ENCODE peak calls at places on chromosomes 6 and 20, in nine cellular contexts. L, I, Z, B, N, O, C, A and X are unnamed samples.

GRCh38 chr6:2819891-2820814 is 21.5 kb downstream of the SERPINB1 start:
- DNase-seq in C (no peak), A (no peak), L (no peak), I (no peak), O (no peak), B (peak; percentile 80), Z (no peak), N (no peak), X (no peak)

GRCh38 chr20:47358052-47358671 is 1.7 kb upstream of the ZMYND8 start:
- DNase-seq in O (no peak), L (no peak), C (no peak), B (no peak), Z (no peak), N (no peak), A (no peak), I (no peak), X (no peak)

GRCh38 chr6:3612341-3613041 is 139.0 kb downstream of the PXDC1 start:
- DNase-seq in Z (no peak), N (no peak), O (no peak), B (peak; percentile 28), I (no peak), C (no peak), L (no peak), A (peak; percentile 68), X (peak; percentile 62)

GRCh38 chr6:155528982-155529453 is 73.4 kb upstream of the NOX3 start:
- DNase-seq in Z (no peak), C (no peak), I (no peak), B (peak; percentile 90), O (no peak), L (no peak), N (no peak), A (no peak), X (no peak)

GRCh38 chr6:142702501-142703460 is 242.2 kb downstream of the HIVEP2 start:
- DNase-seq in O (peak; percentile 47), A (no peak), L (peak; percentile 58), B (peak; percentile 92), I (no peak), N (peak; percentile 23), C (peak; percentile 19), Z (no peak), X (no peak)

GRCh38 chr6:33872761-33873160 is 69.0 kb upstream of the MLN start:
- DNase-seq in A (no peak), Z (no peak), C (no peak), B (no peak), L (peak; percentile 32), O (no peak), N (no peak), I (no peak), X (no peak)

GRCh38 chr6:108921547-108922331 is 73.5 kb downstream of the ARMC2 start:
- DNase-seq in I (no peak), B (peak; percentile 64), L (no peak), Z (no peak), A (no peak), N (no peak), O (peak; percentile 68), C (peak; percentile 65), X (no peak)

GRCh38 chr6:35719830-35720733 is 16.8 kb upstream of the ARMC12 start:
- DNase-seq in I (peak; percentile 64), N (peak; percentile 76), A (no peak), B (peak; percentile 88), O (no peak), Z (peak; percentile 52), L (peak; percentile 73), C (peak; percentile 46), X (no peak)

GRCh38 chr6:137488736-137489409 is 5.3 kb downstream of the OLIG3 start:
- DNase-seq in N (no peak), L (no peak), Z (no peak), C (no peak), O (no peak), B (no peak), A (no peak), I (peak; percentile 9), X (no peak)

GRCh38 chr20:23626040-23626620 is 11.6 kb downstream of the CST3 start:
- DNase-seq in Z (peak; percentile 15), A (no peak), B (no peak), C (no peak), I (no peak), O (no peak), N (no peak), L (no peak), X (no peak)

GRCh38 chr6:136772685-136773472 is 19.4 kb downstream of the MAP3K5 start:
- DNase-seq in N (no peak), I (no peak), L (no peak), C (peak; percentile 47), Z (no peak), B (peak; percentile 42), O (peak; percentile 43), A (no peak), X (no peak)

GRCh38 chr20:50267041-50267865 is 76.6 kb downstream of the CEBPB start:
- DNase-seq in I (no peak), N (no peak), O (peak; percentile 73), L (no peak), Z (peak; percentile 65), A (peak; percentile 67), B (no peak), C (no peak), X (no peak)

GRCh38 chr6:64538760-64539159 is 903.2 kb downstream of the PHF3 start:
- DNase-seq in O (no peak), I (no peak), C (no peak), L (no peak), B (no peak), N (no peak), A (no peak), Z (no peak), X (no peak)

GRCh38 chr6:6314601-6315000 is 5.9 kb downstream of the F13A1 start:
- DNase-seq in O (no peak), L (no peak), Z (no peak), I (no peak), N (no peak), C (no peak), A (no peak), B (peak; percentile 54), X (no peak)

GRCh38 chr6:69022991-69023390 is 387.9 kb downstream of the ADGRB3 start:
- DNase-seq in Z (no peak), A (no peak), N (no peak), L (no peak), O (no peak), I (no peak), B (no peak), C (no peak), X (no peak)

GRCh38 chr20:61719691-61720347 is 345.9 kb downstream of the TAF4 start:
- DNase-seq in C (no peak), B (no peak), A (no peak), L (peak; percentile 55), O (no peak), Z (no peak), N (no peak), I (no peak), X (no peak)

GRCh38 chr6:15675537-15676170 is 12.8 kb upstream of the DTNBP1 start:
- DNase-seq in I (no peak), C (no peak), L (no peak), B (no peak), O (no peak), N (no peak), A (no peak), Z (no peak), X (no peak)

GRCh38 chr20:63057133-63058117 is 50.7 kb upstream of the BHLHE23 start:
- DNase-seq in L (no peak), B (no peak), Z (no peak), O (no peak), I (no peak), N (no peak), C (no peak), A (no peak), X (no peak)

GRCh38 chr20:48298851-48299484 is 513.7 kb upstream of the SULF2 start:
- DNase-seq in L (no peak), O (no peak), N (no peak), I (no peak), C (no peak), A (peak; percentile 32), B (no peak), Z (no peak), X (peak; percentile 26)

GRCh38 chr6:39381535-39382140 is 59.1 kb upstream of the KCNK16 start:
- DNase-seq in B (no peak), L (no peak), Z (no peak), A (no peak), I (no peak), O (no peak), N (no peak), C (no peak), X (no peak)

DNA sequence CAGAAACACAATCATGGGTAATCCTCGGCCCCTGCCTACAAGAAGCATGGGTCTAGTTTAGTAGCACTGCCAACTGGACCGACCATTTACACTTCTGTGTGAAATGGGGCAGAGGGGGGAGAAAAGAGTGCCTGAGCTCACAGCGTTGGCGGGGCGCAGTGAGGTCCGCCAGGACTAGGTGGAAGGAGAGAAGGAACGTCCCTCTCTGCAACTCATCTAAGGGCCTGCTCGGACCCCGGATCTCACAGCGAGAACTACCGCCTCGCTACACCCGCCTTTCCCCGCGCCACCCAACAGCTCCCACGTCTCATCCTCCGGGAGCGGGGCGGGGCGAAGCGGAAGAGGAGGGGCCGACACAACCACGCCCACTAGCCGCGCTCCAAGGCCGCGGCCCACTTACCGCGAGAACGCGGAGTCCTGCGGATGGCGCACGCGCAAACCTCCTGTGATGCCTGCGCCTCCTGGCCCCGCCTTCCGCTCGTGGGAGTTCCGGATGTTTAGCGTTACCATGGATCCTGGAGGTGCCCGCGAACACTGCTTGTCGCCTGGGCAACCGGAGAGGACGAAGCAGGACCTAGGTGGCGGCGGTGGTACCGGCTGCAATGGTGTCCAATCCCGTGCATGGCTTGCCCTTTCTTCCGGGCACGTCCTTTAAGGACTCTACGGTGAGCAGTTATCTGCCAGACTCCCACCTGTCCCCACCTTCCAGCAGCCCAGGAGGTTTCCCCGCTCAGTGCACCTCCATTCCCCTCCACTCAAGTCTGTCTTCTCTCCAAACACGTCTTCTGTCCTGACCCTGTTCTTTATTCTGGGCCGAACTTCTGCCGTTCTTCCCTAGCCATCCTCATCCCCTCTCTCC is at the start of gene EFHC1:
- DNase-seq in C (peak; percentile 99), L (peak; percentile 99), N (peak; percentile 99), I (peak; percentile 69), B (peak; percentile 97), A (peak; percentile 94), O (peak; percentile 98), Z (peak; percentile 98), X (peak; percentile 81)
- TF ChIP-seq POLR2A in C (peak; percentile 79), L (no peak), N (peak; percentile 38), I (peak; percentile 85), B (peak; percentile 89), A (peak; percentile 83), O (peak; percentile 92), Z (peak; percentile 93), X (peak; percentile 92)

GRCh38 chr6:42451595-42452170 is at the start of gene TRERF1:
- DNase-seq in Z (peak; percentile 56), B (peak; percentile 94), I (peak; percentile 53), O (peak; percentile 43), N (peak; percentile 72), L (peak; percentile 73), C (peak; percentile 58), A (peak; percentile 43), X (peak; percentile 67)
- TF ChIP-seq POLR2A in Z (no peak), B (no peak), I (no peak), O (peak; percentile 8), N (no peak), L (no peak), C (no peak), A (peak; percentile 2), X (peak; percentile 19)

GRCh38 chr6:161134550-161135298 is 139.1 kb downstream of the AGPAT4 start:
- DNase-seq in C (no peak), L (no peak), I (no peak), B (no peak), N (no peak), Z (no peak), O (no peak), A (no peak), X (no peak)
- TF ChIP-seq POLR2A in C (no peak), L (no peak), I (no peak), B (no peak), N (no peak), Z (peak; percentile 28), O (no peak), A (no peak), X (no peak)

GRCh38 chr20:33666293-33667244 is at the start of gene ACTL10:
- DNase-seq in Z (peak; percentile 82), A (no peak), I (peak; percentile 96), B (peak; percentile 95), O (peak; percentile 98), L (peak; percentile 98), N (peak; percentile 98), C (peak; percentile 99), X (no peak)
- TF ChIP-seq POLR2A in Z (peak; percentile 47), A (no peak), I (peak; percentile 52), B (peak; percentile 58), O (peak; percentile 97), L (no peak), N (peak; percentile 87), C (peak; percentile 65), X (no peak)